ENCODE peak calls at places on chromosomes 16 and 17, in eight cellular contexts. N, G, C, J, U, D, R and T are unnamed samples.

GRCh38 chr16:55370762-55371482 is 46.9 kb downstream of the IRX6 start:
- DNase-seq in N (peak), D (no peak), R (peak), J (peak), G (peak), C (peak), U (peak), T (no peak)

GRCh38 chr16:79381552-79382042 is 218.9 kb downstream of the MAF start:
- DNase-seq in N (no peak), J (no peak), D (no peak), G (no peak), U (no peak), C (no peak), R (no peak), T (no peak)

GRCh38 chr16:66979011-66979717 is 9.2 kb upstream of the CES4A start:
- DNase-seq in R (no peak), C (no peak), J (no peak), N (no peak), D (no peak), U (no peak), G (no peak), T (no peak)

GRCh38 chr16:73082608-73083007 is 34.7 kb upstream of the ZFHX3 start:
- DNase-seq in N (peak), C (no peak), U (peak), J (no peak), D (no peak), R (no peak), G (peak), T (no peak)

GRCh38 chr16:74999208-74999682 is 421 bp downstream of the ZNRF1 start:
- DNase-seq in C (no peak), J (no peak), U (no peak), R (peak), G (peak), D (no peak), N (peak), T (no peak)

GRCh38 chr17:13117616-13118015 is 99.8 kb upstream of the ELAC2 start:
- DNase-seq in R (no peak), J (no peak), C (no peak), G (no peak), N (no peak), U (no peak), D (no peak), T (no peak)

GRCh38 chr16:31214705-31215286 is 877 bp downstream of the TRIM72 start:
- DNase-seq in J (no peak), C (peak), N (no peak), G (no peak), U (no peak), R (no peak), D (peak), T (no peak)

GRCh38 chr17:8846768-8847211 is 20.7 kb downstream of the PIK3R6 start:
- DNase-seq in D (no peak), U (no peak), G (peak), C (no peak), N (peak), J (peak), R (no peak), T (no peak)

GRCh38 chr16:65543781-65544740 is 422.2 kb upstream of the CDH11 start:
- DNase-seq in R (no peak), C (no peak), U (no peak), G (no peak), D (no peak), J (no peak), N (no peak), T (no peak)

GRCh38 chr17:64682261-64683181 is 20.4 kb upstream of the SMURF2 start:
- DNase-seq in G (peak), U (no peak), R (no peak), D (no peak), N (peak), J (no peak), C (no peak), T (no peak)

GRCh38 chr17:322006-322780 is 30.4 kb downstream of the RPH3AL start:
- DNase-seq in D (no peak), N (no peak), U (no peak), R (no peak), J (no peak), G (no peak), C (no peak), T (no peak)

GRCh38 chr16:71711789-71712188 is 12.7 kb downstream of the PHLPP2 start:
- DNase-seq in J (no peak), G (no peak), C (no peak), D (no peak), N (no peak), R (no peak), U (no peak), T (no peak)

GRCh38 chr17:3722716-3723115 is 987 bp upstream of the HASPIN start:
- DNase-seq in J (no peak), U (no peak), N (peak), R (no peak), D (no peak), G (peak), C (no peak), T (no peak)

GRCh38 chr17:62727916-62728672 is 80.0 kb downstream of the MARCHF10 start:
- DNase-seq in R (no peak), J (no peak), D (no peak), N (no peak), G (no peak), U (no peak), C (no peak), T (no peak)

GRCh38 chr17:64003526-64004121 is 5.5 kb downstream of the PRR29 start:
- DNase-seq in R (no peak), D (no peak), G (no peak), U (no peak), J (no peak), C (no peak), N (no peak), T (no peak)

GRCh38 chr17:27608330-27609230 is 22.4 kb upstream of the LGALS9 start:
- DNase-seq in G (no peak), U (no peak), C (no peak), D (no peak), R (no peak), J (no peak), N (no peak), T (no peak)

GRCh38 chr16:66475232-66475631 is 48.1 kb downstream of the BEAN1 start:
- DNase-seq in G (no peak), C (no peak), N (no peak), D (no peak), J (no peak), R (no peak), U (no peak), T (no peak)

GRCh38 chr16:81530296-81530721 is 85.7 kb downstream of the CMIP start:
- DNase-seq in N (no peak), R (no peak), G (no peak), C (no peak), J (no peak), D (no peak), U (no peak), T (no peak)

GRCh38 chr17:73118876-73119485 is 26.5 kb upstream of the SLC39A11 start:
- DNase-seq in R (no peak), U (no peak), D (peak), J (no peak), G (no peak), N (no peak), C (no peak), T (peak)

GRCh38 chr16:67199011-67199807 is at the start of gene ELMO3:
- DNase-seq in U (no peak), D (peak), C (peak), N (no peak), R (no peak), G (no peak), J (no peak), T (peak)

GRCh38 chr17:63700528-63701441 is 860 bp upstream of the LIMD2 start:
- DNase-seq in N (peak), G (no peak), J (no peak), U (no peak), C (peak), R (peak), D (peak), T (no peak)

GRCh38 chr16:25198021-25198420 is 18.7 kb upstream of the AQP8 start:
- DNase-seq in N (no peak), G (no peak), D (no peak), J (no peak), U (no peak), R (no peak), C (no peak), T (no peak)

GRCh38 chr17:72618018-72618509 is 474.4 kb downstream of the SLC39A11 start:
- DNase-seq in G (no peak), R (no peak), D (no peak), N (no peak), C (no peak), J (no peak), U (no peak), T (no peak)

GRCh38 chr16:14600164-14600563 is 29.9 kb downstream of the PARN start:
- DNase-seq in J (no peak), R (no peak), U (peak), D (no peak), G (peak), C (no peak), N (peak), T (no peak)

GRCh38 chr17:63916566-63917185 is 2.0 kb downstream of the GH1 start:
- DNase-seq in C (peak), D (no peak), U (no peak), N (no peak), J (no peak), G (no peak), R (no peak), T (no peak)

GRCh38 chr16:30894540-30895368 is 877 bp upstream of the BCL7C start:
- DNase-seq in R (no peak), D (peak), C (no peak), G (peak), N (peak), U (no peak), J (no peak), T (no peak)

GRCh38 chr17:38797091-38797490 is 2.3 kb downstream of the PIP4K2B start:
- DNase-seq in N (peak), R (no peak), U (no peak), C (no peak), J (no peak), G (peak), D (no peak), T (no peak)

GRCh38 chr16:17372383-17372782 is 98.4 kb downstream of the XYLT1 start:
- DNase-seq in J (no peak), G (peak), U (no peak), C (no peak), D (no peak), N (no peak), R (no peak), T (no peak)

GRCh38 chr17:34575182-34575581 is 4.2 kb upstream of the TMEM132E start:
- DNase-seq in R (no peak), U (no peak), G (no peak), J (no peak), N (no peak), D (no peak), C (no peak), T (no peak)

GRCh38 chr17:63381101-63381729 is 64.9 kb downstream of the CYB561 start:
- DNase-seq in R (no peak), N (no peak), C (no peak), U (no peak), J (no peak), D (no peak), G (peak), T (no peak)

GRCh38 chr17:77285594-77286390 is 145.0 kb downstream of the SEC14L1 start:
- DNase-seq in D (no peak), R (no peak), N (peak), C (no peak), J (no peak), U (peak), G (peak), T (no peak)

GRCh38 chr17:39152134-39152884 is 872 bp upstream of the PLXDC1 start:
- DNase-seq in D (no peak), J (no peak), G (no peak), N (no peak), C (peak), R (no peak), U (no peak), T (peak)

GRCh38 chr17:79219208-79219935 is 144.7 kb downstream of the ENGASE start:
- DNase-seq in J (no peak), D (no peak), U (no peak), C (no peak), N (no peak), R (no peak), G (no peak), T (no peak)

GRCh38 chr17:79992657-79993389 is 42.8 kb downstream of the TBC1D16 start:
- DNase-seq in J (no peak), N (no peak), G (no peak), C (no peak), D (no peak), U (no peak), R (no peak), T (no peak)

GRCh38 chr17:7633093-7633492 is 3.2 kb downstream of the SHBG start:
- DNase-seq in G (no peak), J (no peak), N (no peak), R (no peak), U (no peak), D (no peak), C (peak), T (no peak)